ENCODE peak calls at places on chromosomes 1 and 21, in ten cellular contexts. One of them, this sample, is unnamed.

GRCh38 chr1:110511436-110511835 is 7.5 kb downstream of the KCNA10 start:
- DNase-seq in left ventricle myocardium inferior: no peak
- DNase-seq in B cell: no peak
- DNase-seq in fibroblast of lung: no peak
- DNase-seq in PC-3: no peak
- DNase-seq in nephron progenitor cell: no peak
- DNase-seq in BE2C: no peak
- DNase-seq in PC-9: no peak
- DNase-seq in BJ: no peak
- DNase-seq in fibroblast of pulmonary artery: no peak
- DNase-seq in this sample: no peak

GRCh38 chr21:45887121-45887611 is 94.4 kb upstream of the COL6A1 start:
- DNase-seq in nephron progenitor cell: no peak
- DNase-seq in B cell: no peak
- DNase-seq in PC-9: no peak
- DNase-seq in left ventricle myocardium inferior: peak
- DNase-seq in BE2C: peak
- DNase-seq in BJ: no peak
- DNase-seq in fibroblast of lung: peak
- DNase-seq in fibroblast of pulmonary artery: peak
- DNase-seq in PC-3: no peak
- DNase-seq in this sample: no peak

GRCh38 chr1:93681549-93682412 is at the start of gene BCAR3:
- DNase-seq in fibroblast of lung: peak
- DNase-seq in PC-9: peak
- DNase-seq in BE2C: peak
- DNase-seq in fibroblast of pulmonary artery: peak
- DNase-seq in PC-3: peak
- DNase-seq in BJ: no peak
- DNase-seq in left ventricle myocardium inferior: peak
- DNase-seq in B cell: peak
- DNase-seq in nephron progenitor cell: peak
- DNase-seq in this sample: peak

GRCh38 chr1:209741198-209741597 is 14.7 kb upstream of the TRAF3IP3 start:
- DNase-seq in PC-9: no peak
- DNase-seq in B cell: no peak
- DNase-seq in left ventricle myocardium inferior: no peak
- DNase-seq in nephron progenitor cell: no peak
- DNase-seq in PC-3: no peak
- DNase-seq in BE2C: no peak
- DNase-seq in BJ: no peak
- DNase-seq in fibroblast of lung: no peak
- DNase-seq in fibroblast of pulmonary artery: no peak
- DNase-seq in this sample: no peak

GRCh38 chr1:230772457-230773395 is 25.5 kb downstream of the CAPN9 start:
- DNase-seq in fibroblast of pulmonary artery: peak
- DNase-seq in nephron progenitor cell: no peak
- DNase-seq in PC-3: peak
- DNase-seq in left ventricle myocardium inferior: peak
- DNase-seq in BE2C: peak
- DNase-seq in BJ: no peak
- DNase-seq in fibroblast of lung: peak
- DNase-seq in PC-9: peak
- DNase-seq in B cell: no peak
- DNase-seq in this sample: no peak

GRCh38 chr21:33395866-33396265 is 7.3 kb upstream of the IFNGR2 start:
- DNase-seq in fibroblast of pulmonary artery: peak
- DNase-seq in nephron progenitor cell: no peak
- DNase-seq in fibroblast of lung: peak
- DNase-seq in PC-3: no peak
- DNase-seq in B cell: no peak
- DNase-seq in PC-9: no peak
- DNase-seq in BJ: no peak
- DNase-seq in BE2C: no peak
- DNase-seq in left ventricle myocardium inferior: no peak
- DNase-seq in this sample: no peak

GRCh38 chr1:4584471-4584870 is 69.9 kb upstream of the AJAP1 start:
- DNase-seq in fibroblast of lung: no peak
- DNase-seq in PC-3: no peak
- DNase-seq in PC-9: no peak
- DNase-seq in BJ: no peak
- DNase-seq in nephron progenitor cell: no peak
- DNase-seq in BE2C: no peak
- DNase-seq in B cell: no peak
- DNase-seq in fibroblast of pulmonary artery: no peak
- DNase-seq in left ventricle myocardium inferior: no peak
- DNase-seq in this sample: no peak

GRCh38 chr1:226978350-226979114 is 38.4 kb downstream of the COQ8A start:
- DNase-seq in fibroblast of lung: no peak
- DNase-seq in fibroblast of pulmonary artery: no peak
- DNase-seq in B cell: no peak
- DNase-seq in PC-9: no peak
- DNase-seq in nephron progenitor cell: no peak
- DNase-seq in PC-3: no peak
- DNase-seq in BE2C: no peak
- DNase-seq in BJ: no peak
- DNase-seq in left ventricle myocardium inferior: no peak
- DNase-seq in this sample: peak

GRCh38 chr1:53349369-53349705 is 21.5 kb upstream of the LRP8 start:
- DNase-seq in left ventricle myocardium inferior: no peak
- DNase-seq in fibroblast of lung: no peak
- DNase-seq in PC-3: no peak
- DNase-seq in B cell: no peak
- DNase-seq in BJ: no peak
- DNase-seq in nephron progenitor cell: no peak
- DNase-seq in fibroblast of pulmonary artery: no peak
- DNase-seq in BE2C: no peak
- DNase-seq in PC-9: no peak
- DNase-seq in this sample: no peak

GRCh38 chr1:54800899-54801759 is at the start of gene TTC22:
- DNase-seq in fibroblast of lung: no peak
- DNase-seq in B cell: peak
- DNase-seq in PC-9: peak
- DNase-seq in BJ: no peak
- DNase-seq in BE2C: no peak
- DNase-seq in nephron progenitor cell: peak
- DNase-seq in left ventricle myocardium inferior: no peak
- DNase-seq in PC-3: peak
- DNase-seq in fibroblast of pulmonary artery: no peak
- DNase-seq in this sample: peak

GRCh38 chr1:58964880-58965279 is 181.0 kb upstream of the JUN start:
- DNase-seq in B cell: no peak
- DNase-seq in BE2C: no peak
- DNase-seq in nephron progenitor cell: no peak
- DNase-seq in left ventricle myocardium inferior: peak
- DNase-seq in fibroblast of pulmonary artery: peak
- DNase-seq in PC-9: no peak
- DNase-seq in fibroblast of lung: peak
- DNase-seq in PC-3: no peak
- DNase-seq in BJ: no peak
- DNase-seq in this sample: no peak

GRCh38 chr1:42957880-42958487 is 684 bp downstream of the SLC2A1 start:
- DNase-seq in PC-9: no peak
- DNase-seq in BJ: no peak
- DNase-seq in PC-3: peak
- DNase-seq in fibroblast of pulmonary artery: peak
- DNase-seq in fibroblast of lung: peak
- DNase-seq in nephron progenitor cell: peak
- DNase-seq in BE2C: peak
- DNase-seq in B cell: peak
- DNase-seq in left ventricle myocardium inferior: peak
- DNase-seq in this sample: peak

GRCh38 chr21:42565886-42566523 is 52.4 kb downstream of the SLC37A1 start:
- DNase-seq in fibroblast of pulmonary artery: no peak
- DNase-seq in fibroblast of lung: no peak
- DNase-seq in B cell: no peak
- DNase-seq in nephron progenitor cell: no peak
- DNase-seq in BE2C: no peak
- DNase-seq in PC-9: no peak
- DNase-seq in PC-3: no peak
- DNase-seq in left ventricle myocardium inferior: no peak
- DNase-seq in BJ: no peak
- DNase-seq in this sample: no peak

GRCh38 chr1:196128835-196129234 is 479.4 kb downstream of the KCNT2 start:
- DNase-seq in PC-3: no peak
- DNase-seq in fibroblast of pulmonary artery: no peak
- DNase-seq in left ventricle myocardium inferior: no peak
- DNase-seq in BE2C: no peak
- DNase-seq in BJ: no peak
- DNase-seq in B cell: no peak
- DNase-seq in PC-9: no peak
- DNase-seq in nephron progenitor cell: no peak
- DNase-seq in fibroblast of lung: no peak
- DNase-seq in this sample: no peak

GRCh38 chr21:29304577-29304976 is 5.9 kb downstream of the BACH1 start:
- DNase-seq in fibroblast of pulmonary artery: no peak
- DNase-seq in fibroblast of lung: no peak
- DNase-seq in nephron progenitor cell: no peak
- DNase-seq in BJ: no peak
- DNase-seq in left ventricle myocardium inferior: no peak
- DNase-seq in B cell: no peak
- DNase-seq in PC-3: no peak
- DNase-seq in BE2C: no peak
- DNase-seq in PC-9: no peak
- DNase-seq in this sample: no peak

GRCh38 chr1:235407419-235407818 is 40.2 kb downstream of the TBCE start:
- DNase-seq in B cell: no peak
- DNase-seq in fibroblast of pulmonary artery: no peak
- DNase-seq in left ventricle myocardium inferior: no peak
- DNase-seq in PC-9: no peak
- DNase-seq in fibroblast of lung: no peak
- DNase-seq in BE2C: no peak
- DNase-seq in PC-3: no peak
- DNase-seq in BJ: no peak
- DNase-seq in nephron progenitor cell: no peak
- DNase-seq in this sample: no peak

GRCh38 chr1:100494393-100495084 is 43.4 kb upstream of the GPR88 start:
- DNase-seq in left ventricle myocardium inferior: no peak
- DNase-seq in fibroblast of lung: no peak
- DNase-seq in fibroblast of pulmonary artery: no peak
- DNase-seq in B cell: no peak
- DNase-seq in BJ: no peak
- DNase-seq in BE2C: no peak
- DNase-seq in PC-3: peak
- DNase-seq in PC-9: no peak
- DNase-seq in nephron progenitor cell: no peak
- DNase-seq in this sample: no peak

GRCh38 chr1:112054504-112054903 is 65.0 kb upstream of the KCND3 start:
- DNase-seq in B cell: no peak
- DNase-seq in BE2C: no peak
- DNase-seq in BJ: no peak
- DNase-seq in PC-3: no peak
- DNase-seq in fibroblast of pulmonary artery: no peak
- DNase-seq in PC-9: no peak
- DNase-seq in nephron progenitor cell: no peak
- DNase-seq in left ventricle myocardium inferior: no peak
- DNase-seq in fibroblast of lung: no peak
- DNase-seq in this sample: no peak

GRCh38 chr1:2304921-2305681 is 77.0 kb downstream of the SKI start:
- DNase-seq in B cell: no peak
- DNase-seq in BE2C: no peak
- DNase-seq in BJ: no peak
- DNase-seq in fibroblast of pulmonary artery: no peak
- DNase-seq in PC-3: no peak
- DNase-seq in left ventricle myocardium inferior: no peak
- DNase-seq in nephron progenitor cell: no peak
- DNase-seq in PC-9: no peak
- DNase-seq in fibroblast of lung: no peak
- DNase-seq in this sample: no peak

GRCh38 chr1:160850993-160851392 is 11.7 kb downstream of the CD244 start:
- DNase-seq in B cell: no peak
- DNase-seq in left ventricle myocardium inferior: no peak
- DNase-seq in fibroblast of lung: no peak
- DNase-seq in nephron progenitor cell: no peak
- DNase-seq in PC-9: no peak
- DNase-seq in PC-3: no peak
- DNase-seq in fibroblast of pulmonary artery: no peak
- DNase-seq in BJ: no peak
- DNase-seq in BE2C: no peak
- DNase-seq in this sample: no peak

GRCh38 chr1:200867018-200867811 is 5.6 kb upstream of the GPR25 start:
- DNase-seq in PC-3: no peak
- DNase-seq in PC-9: no peak
- DNase-seq in fibroblast of lung: peak
- DNase-seq in left ventricle myocardium inferior: peak
- DNase-seq in fibroblast of pulmonary artery: no peak
- DNase-seq in B cell: no peak
- DNase-seq in BJ: no peak
- DNase-seq in nephron progenitor cell: no peak
- DNase-seq in BE2C: no peak
- DNase-seq in this sample: no peak

GRCh38 chr1:231966983-231967382 is 340.4 kb downstream of the DISC1 start:
- DNase-seq in PC-9: no peak
- DNase-seq in left ventricle myocardium inferior: no peak
- DNase-seq in PC-3: peak
- DNase-seq in B cell: no peak
- DNase-seq in fibroblast of lung: no peak
- DNase-seq in nephron progenitor cell: no peak
- DNase-seq in BJ: no peak
- DNase-seq in fibroblast of pulmonary artery: no peak
- DNase-seq in BE2C: no peak
- DNase-seq in this sample: no peak
- TF ChIP-seq CTCF in PC-9: no peak
- TF ChIP-seq CTCF in left ventricle myocardium inferior: no peak
- TF ChIP-seq CTCF in PC-3: no peak
- TF ChIP-seq CTCF in B cell: no peak
- TF ChIP-seq CTCF in fibroblast of lung: no peak
- TF ChIP-seq CTCF in nephron progenitor cell: no peak
- TF ChIP-seq CTCF in BJ: no peak
- TF ChIP-seq CTCF in fibroblast of pulmonary artery: no peak
- TF ChIP-seq CTCF in BE2C: peak
- TF ChIP-seq CTCF in this sample: no peak

GRCh38 chr1:203564024-203564423 is 62.6 kb upstream of the ATP2B4 start:
- DNase-seq in BE2C: no peak
- DNase-seq in left ventricle myocardium inferior: no peak
- DNase-seq in PC-3: no peak
- DNase-seq in nephron progenitor cell: no peak
- DNase-seq in fibroblast of pulmonary artery: peak
- DNase-seq in BJ: no peak
- DNase-seq in B cell: no peak
- DNase-seq in PC-9: no peak
- DNase-seq in fibroblast of lung: no peak
- DNase-seq in this sample: no peak
- TF ChIP-seq CTCF in BE2C: no peak
- TF ChIP-seq CTCF in left ventricle myocardium inferior: no peak
- TF ChIP-seq CTCF in PC-3: no peak
- TF ChIP-seq CTCF in nephron progenitor cell: no peak
- TF ChIP-seq CTCF in fibroblast of pulmonary artery: no peak
- TF ChIP-seq CTCF in BJ: no peak
- TF ChIP-seq CTCF in B cell: no peak
- TF ChIP-seq CTCF in PC-9: no peak
- TF ChIP-seq CTCF in fibroblast of lung: no peak
- TF ChIP-seq CTCF in this sample: no peak

GRCh38 chr1:25486602-25487001 is 55.9 kb downstream of the MACO1 start:
- DNase-seq in PC-3: no peak
- DNase-seq in PC-9: no peak
- DNase-seq in nephron progenitor cell: no peak
- DNase-seq in left ventricle myocardium inferior: no peak
- DNase-seq in BE2C: no peak
- DNase-seq in B cell: no peak
- DNase-seq in BJ: no peak
- DNase-seq in fibroblast of lung: no peak
- DNase-seq in fibroblast of pulmonary artery: no peak
- DNase-seq in this sample: no peak
- TF ChIP-seq CTCF in PC-3: no peak
- TF ChIP-seq CTCF in PC-9: no peak
- TF ChIP-seq CTCF in nephron progenitor cell: no peak
- TF ChIP-seq CTCF in left ventricle myocardium inferior: no peak
- TF ChIP-seq CTCF in BE2C: peak
- TF ChIP-seq CTCF in B cell: no peak
- TF ChIP-seq CTCF in BJ: peak
- TF ChIP-seq CTCF in fibroblast of lung: peak
- TF ChIP-seq CTCF in fibroblast of pulmonary artery: peak
- TF ChIP-seq CTCF in this sample: no peak

GRCh38 chr1:104018922-104019674 is 269.4 kb downstream of the AMY1C start:
- DNase-seq in nephron progenitor cell: no peak
- DNase-seq in PC-9: no peak
- DNase-seq in fibroblast of lung: no peak
- DNase-seq in left ventricle myocardium inferior: no peak
- DNase-seq in PC-3: no peak
- DNase-seq in BE2C: no peak
- DNase-seq in BJ: no peak
- DNase-seq in B cell: no peak
- DNase-seq in fibroblast of pulmonary artery: no peak
- DNase-seq in this sample: no peak
- TF ChIP-seq CTCF in nephron progenitor cell: no peak
- TF ChIP-seq CTCF in PC-9: peak
- TF ChIP-seq CTCF in fibroblast of lung: no peak
- TF ChIP-seq CTCF in left ventricle myocardium inferior: no peak
- TF ChIP-seq CTCF in PC-3: no peak
- TF ChIP-seq CTCF in BE2C: peak
- TF ChIP-seq CTCF in BJ: no peak
- TF ChIP-seq CTCF in B cell: no peak
- TF ChIP-seq CTCF in fibroblast of pulmonary artery: no peak
- TF ChIP-seq CTCF in this sample: no peak

This sample was measured in GM13976.